ENCODE peak calls at places on chromosome 1, in five cellular contexts. One of them, this sample, is unnamed.
A peak's percentile ranks its signal among the peaks of the same experiment; 100 is the strongest.

GRCh38 chr1:115839706-115840095 is 1.2 kb downstream of the NHLH2 start:
- DNase-seq in PC-3: no peak
- DNase-seq in left ventricle myocardium inferior: no peak
- DNase-seq in heart right ventricle: no peak
- DNase-seq in right lobe of liver: no peak
- DNase-seq in this sample: no peak

GRCh38 chr1:32716312-32717126 is 13.9 kb upstream of the SYNC start:
- DNase-seq in PC-3: peak; percentile 98
- DNase-seq in left ventricle myocardium inferior: peak; percentile 46
- DNase-seq in heart right ventricle: no peak
- DNase-seq in right lobe of liver: peak; percentile 97
- DNase-seq in this sample: peak; percentile 96

GRCh38 chr1:164991763-164992162 is 364.8 kb downstream of the LMX1A start:
- DNase-seq in PC-3: no peak
- DNase-seq in left ventricle myocardium inferior: no peak
- DNase-seq in heart right ventricle: no peak
- DNase-seq in right lobe of liver: no peak
- DNase-seq in this sample: no peak

GRCh38 chr1:201468501-201468843 is 516 bp downstream of the PHLDA3 start:
- DNase-seq in PC-3: peak; percentile 67
- DNase-seq in left ventricle myocardium inferior: peak; percentile 36
- DNase-seq in heart right ventricle: no peak
- DNase-seq in right lobe of liver: peak; percentile 57
- DNase-seq in this sample: no peak

GRCh38 chr1:23114424-23115079 is 54.1 kb downstream of the LUZP1 start:
- DNase-seq in PC-3: no peak
- DNase-seq in left ventricle myocardium inferior: no peak
- DNase-seq in heart right ventricle: no peak
- DNase-seq in right lobe of liver: no peak
- DNase-seq in this sample: no peak

GRCh38 chr1:219143735-219144134 is 29.9 kb upstream of the LYPLAL1 start:
- DNase-seq in PC-3: peak; percentile 69
- DNase-seq in left ventricle myocardium inferior: no peak
- DNase-seq in heart right ventricle: no peak
- DNase-seq in right lobe of liver: no peak
- DNase-seq in this sample: no peak

GRCh38 chr1:183237046-183237445 is 51.0 kb downstream of the LAMC2 start:
- DNase-seq in PC-3: no peak
- DNase-seq in left ventricle myocardium inferior: no peak
- DNase-seq in heart right ventricle: no peak
- DNase-seq in right lobe of liver: no peak
- DNase-seq in this sample: no peak

GRCh38 chr1:183163311-183163710 is 22.8 kb upstream of the LAMC2 start:
- DNase-seq in PC-3: peak; percentile 96
- DNase-seq in left ventricle myocardium inferior: no peak
- DNase-seq in heart right ventricle: no peak
- DNase-seq in right lobe of liver: no peak
- DNase-seq in this sample: no peak

GRCh38 chr1:2049517-2050481 is at the start of gene PRKCZ:
- DNase-seq in PC-3: peak; percentile 99
- DNase-seq in left ventricle myocardium inferior: peak; percentile 84
- DNase-seq in heart right ventricle: peak; percentile 71
- DNase-seq in right lobe of liver: peak; percentile 96
- DNase-seq in this sample: peak; percentile 77

GRCh38 chr1:237012789-237013383 is 8.6 kb upstream of the MT1HL1 start:
- DNase-seq in PC-3: peak; percentile 25
- DNase-seq in left ventricle myocardium inferior: peak; percentile 81
- DNase-seq in heart right ventricle: peak; percentile 71
- DNase-seq in right lobe of liver: no peak
- DNase-seq in this sample: no peak

GRCh38 chr1:66446261-66447001 is 87.5 kb upstream of the SGIP1 start:
- DNase-seq in PC-3: peak; percentile 86
- DNase-seq in left ventricle myocardium inferior: no peak
- DNase-seq in heart right ventricle: peak; percentile 54
- DNase-seq in right lobe of liver: no peak
- DNase-seq in this sample: peak; percentile 68

GRCh38 chr1:156963621-156964020 is 43.2 kb downstream of the LRRC71 start:
- DNase-seq in PC-3: no peak
- DNase-seq in left ventricle myocardium inferior: peak; percentile 22
- DNase-seq in heart right ventricle: no peak
- DNase-seq in right lobe of liver: no peak
- DNase-seq in this sample: no peak

GRCh38 chr1:166682588-166682987 is 156.7 kb upstream of the POGK start:
- DNase-seq in PC-3: no peak
- DNase-seq in left ventricle myocardium inferior: no peak
- DNase-seq in heart right ventricle: no peak
- DNase-seq in right lobe of liver: no peak
- DNase-seq in this sample: no peak

GRCh38 chr1:160129046-160129445 is 13.5 kb downstream of the ATP1A2 start:
- DNase-seq in PC-3: peak; percentile 19
- DNase-seq in left ventricle myocardium inferior: no peak
- DNase-seq in heart right ventricle: no peak
- DNase-seq in right lobe of liver: no peak
- DNase-seq in this sample: no peak

GRCh38 chr1:6601865-6602668 is 602 bp downstream of the KLHL21 start:
- DNase-seq in PC-3: peak; percentile 57
- DNase-seq in left ventricle myocardium inferior: peak; percentile 51
- DNase-seq in heart right ventricle: peak; percentile 38
- DNase-seq in right lobe of liver: peak; percentile 76
- DNase-seq in this sample: no peak

GRCh38 chr1:41482001-41482765 is 2.3 kb downstream of the EDN2 start:
- DNase-seq in PC-3: peak; percentile 77
- DNase-seq in left ventricle myocardium inferior: no peak
- DNase-seq in heart right ventricle: no peak
- DNase-seq in right lobe of liver: peak; percentile 60
- DNase-seq in this sample: no peak

GRCh38 chr1:25631750-25632495 is 15.3 kb downstream of the MAN1C1 start:
- DNase-seq in PC-3: no peak
- DNase-seq in left ventricle myocardium inferior: no peak
- DNase-seq in heart right ventricle: no peak
- DNase-seq in right lobe of liver: no peak
- DNase-seq in this sample: no peak

GRCh38 chr1:77394166-77394565 is 112.3 kb downstream of the AK5 start:
- DNase-seq in PC-3: peak; percentile 85
- DNase-seq in left ventricle myocardium inferior: no peak
- DNase-seq in heart right ventricle: no peak
- DNase-seq in right lobe of liver: no peak
- DNase-seq in this sample: no peak

GRCh38 chr1:43015269-43015668 is 56.6 kb upstream of the SLC2A1 start:
- DNase-seq in PC-3: no peak
- DNase-seq in left ventricle myocardium inferior: no peak
- DNase-seq in heart right ventricle: no peak
- DNase-seq in right lobe of liver: no peak
- DNase-seq in this sample: no peak

GRCh38 chr1:246784621-246785535 is 60.7 kb downstream of the SCCPDH start:
- DNase-seq in PC-3: no peak
- DNase-seq in left ventricle myocardium inferior: no peak
- DNase-seq in heart right ventricle: no peak
- DNase-seq in right lobe of liver: no peak
- DNase-seq in this sample: no peak

GRCh38 chr1:208967334-208967733 is 616.2 kb upstream of the CAMK1G start:
- DNase-seq in PC-3: no peak
- DNase-seq in left ventricle myocardium inferior: no peak
- DNase-seq in heart right ventricle: no peak
- DNase-seq in right lobe of liver: no peak
- DNase-seq in this sample: no peak

DNA sequence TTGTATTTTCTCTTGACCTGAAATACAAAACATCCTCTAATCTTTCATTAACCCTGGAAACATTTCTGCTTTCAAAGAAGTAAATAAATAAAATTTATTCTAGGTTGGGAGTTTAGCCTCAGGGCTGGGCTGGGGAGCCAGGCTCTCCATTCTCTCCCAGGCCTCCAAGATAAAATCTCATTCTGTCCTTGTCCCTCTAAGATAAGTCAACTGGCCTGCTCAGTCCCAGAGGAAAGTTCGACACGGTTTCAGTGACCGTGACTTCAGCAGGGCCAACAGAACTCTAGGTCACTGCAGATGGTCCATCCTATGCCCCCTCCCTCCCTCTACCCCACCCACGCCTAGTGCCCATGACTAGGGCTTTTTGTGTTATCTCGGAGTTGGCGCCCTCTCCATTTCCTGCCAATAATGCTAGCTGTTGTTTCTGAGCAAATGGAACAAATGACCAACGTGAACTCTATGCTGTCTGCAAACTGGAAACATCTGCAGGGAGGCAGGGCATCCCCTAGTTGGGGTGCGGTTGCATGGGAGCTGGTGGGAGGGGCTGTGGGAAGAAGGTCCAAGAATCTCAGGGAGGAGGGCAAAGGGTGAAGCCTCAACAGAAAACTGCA is 10.1 kb upstream of the ADORA3 start:
- DNase-seq in PC-3: no peak
- DNase-seq in left ventricle myocardium inferior: peak; percentile 20
- DNase-seq in heart right ventricle: no peak
- DNase-seq in right lobe of liver: no peak
- DNase-seq in this sample: no peak
- H3K4me1 ChIP-seq in PC-3: no peaks in the 10 kb centered on the region
- H3K4me1 ChIP-seq in left ventricle myocardium inferior: peaks cover 95% of the 10 kb centered on the region
- H3K4me1 ChIP-seq in heart right ventricle: peaks cover 97% of the 10 kb centered on the region
- H3K4me1 ChIP-seq in right lobe of liver: peaks cover 18% of the 10 kb centered on the region
- H3K4me1 ChIP-seq in this sample: no peaks in the 10 kb centered on the region

GRCh38 chr1:14593279-14593678 is 5.2 kb upstream of the KAZN start:
- DNase-seq in PC-3: no peak
- DNase-seq in left ventricle myocardium inferior: no peak
- DNase-seq in heart right ventricle: no peak
- DNase-seq in right lobe of liver: no peak
- DNase-seq in this sample: no peak
- H3K4me1 ChIP-seq in PC-3: peaks cover 3% of the 10 kb centered on the region
- H3K4me1 ChIP-seq in left ventricle myocardium inferior: peaks cover 5% of the 10 kb centered on the region
- H3K4me1 ChIP-seq in heart right ventricle: peaks cover 4% of the 10 kb centered on the region
- H3K4me1 ChIP-seq in right lobe of liver: no peaks in the 10 kb centered on the region
- H3K4me1 ChIP-seq in this sample: peaks cover 11% of the 10 kb centered on the region

DNA sequence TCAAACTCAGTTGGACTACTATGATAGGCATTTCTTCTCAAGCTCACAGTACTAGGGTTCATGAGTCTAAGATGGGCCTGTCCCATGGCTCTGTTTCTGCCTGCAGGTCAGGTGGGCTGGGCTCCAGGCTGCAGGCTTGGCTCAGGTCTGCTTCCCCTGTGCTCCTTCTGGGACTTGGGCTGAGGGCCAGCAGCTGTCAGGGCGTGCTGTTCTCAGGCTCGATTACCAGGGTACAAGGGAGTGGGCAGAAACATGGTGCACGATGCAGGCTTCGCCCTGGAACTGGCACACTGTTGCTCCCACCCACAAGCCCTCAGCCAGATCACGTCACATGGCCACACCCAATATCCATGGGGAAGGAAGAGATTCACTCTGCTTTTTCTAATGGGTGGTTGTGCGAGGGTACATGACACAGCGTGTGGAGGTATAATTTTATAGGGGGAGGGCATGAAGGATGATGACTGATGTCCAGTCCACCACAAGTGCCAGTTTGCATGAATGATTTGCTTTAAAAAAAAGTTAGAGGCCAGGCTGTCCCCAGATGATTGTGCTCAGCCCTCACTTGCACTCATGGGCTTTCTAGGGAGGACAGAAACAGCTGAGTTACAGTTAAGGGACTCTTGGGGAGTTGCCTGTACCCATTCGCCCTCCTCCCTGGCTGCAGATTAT is 118.0 kb downstream of the ACTL8 start:
- DNase-seq in PC-3: peak; percentile 34
- DNase-seq in left ventricle myocardium inferior: peak; percentile 73
- DNase-seq in heart right ventricle: peak; percentile 39
- DNase-seq in right lobe of liver: no peak
- DNase-seq in this sample: no peak
- H3K4me1 ChIP-seq in PC-3: peaks cover 33% of the 10 kb centered on the region
- H3K4me1 ChIP-seq in left ventricle myocardium inferior: peaks cover 31% of the 10 kb centered on the region
- H3K4me1 ChIP-seq in heart right ventricle: peaks cover 16% of the 10 kb centered on the region
- H3K4me1 ChIP-seq in right lobe of liver: no peaks in the 10 kb centered on the region
- H3K4me1 ChIP-seq in this sample: peaks cover 2% of the 10 kb centered on the region

GRCh38 chr1:204479387-204480136 is 15.0 kb downstream of the PIK3C2B start:
- DNase-seq in PC-3: peak; percentile 75
- DNase-seq in left ventricle myocardium inferior: no peak
- DNase-seq in heart right ventricle: no peak
- DNase-seq in right lobe of liver: no peak
- DNase-seq in this sample: no peak

GRCh38 chr1:204478921-204479320 is 15.7 kb downstream of the PIK3C2B start:
- DNase-seq in PC-3: no peak
- DNase-seq in left ventricle myocardium inferior: no peak
- DNase-seq in heart right ventricle: no peak
- DNase-seq in right lobe of liver: no peak
- DNase-seq in this sample: no peak

GRCh38 chr1:204476563-204476962 is 18.0 kb downstream of the PIK3C2B start:
- DNase-seq in PC-3: no peak
- DNase-seq in left ventricle myocardium inferior: no peak
- DNase-seq in heart right ventricle: no peak
- DNase-seq in right lobe of liver: no peak
- DNase-seq in this sample: no peak

GRCh38 chr1:204477036-204477740 is 17.4 kb downstream of the PIK3C2B start:
- DNase-seq in PC-3: no peak
- DNase-seq in left ventricle myocardium inferior: no peak
- DNase-seq in heart right ventricle: no peak
- DNase-seq in right lobe of liver: peak; percentile 65
- DNase-seq in this sample: no peak

GRCh38 chr1:204478166-204478899 is 16.3 kb downstream of the PIK3C2B start:
- DNase-seq in PC-3: no peak
- DNase-seq in left ventricle myocardium inferior: no peak
- DNase-seq in heart right ventricle: no peak
- DNase-seq in right lobe of liver: no peak
- DNase-seq in this sample: no peak
- H3K4me1 ChIP-seq in PC-3: peaks cover 14% of the 10 kb centered on the region
- H3K4me1 ChIP-seq in left ventricle myocardium inferior: peaks cover 100% of the 10 kb centered on the region
- H3K4me1 ChIP-seq in heart right ventricle: peaks cover 100% of the 10 kb centered on the region
- H3K4me1 ChIP-seq in right lobe of liver: peaks cover 23% of the 10 kb centered on the region
- H3K4me1 ChIP-seq in this sample: peaks cover 24% of the 10 kb centered on the region

DNA sequence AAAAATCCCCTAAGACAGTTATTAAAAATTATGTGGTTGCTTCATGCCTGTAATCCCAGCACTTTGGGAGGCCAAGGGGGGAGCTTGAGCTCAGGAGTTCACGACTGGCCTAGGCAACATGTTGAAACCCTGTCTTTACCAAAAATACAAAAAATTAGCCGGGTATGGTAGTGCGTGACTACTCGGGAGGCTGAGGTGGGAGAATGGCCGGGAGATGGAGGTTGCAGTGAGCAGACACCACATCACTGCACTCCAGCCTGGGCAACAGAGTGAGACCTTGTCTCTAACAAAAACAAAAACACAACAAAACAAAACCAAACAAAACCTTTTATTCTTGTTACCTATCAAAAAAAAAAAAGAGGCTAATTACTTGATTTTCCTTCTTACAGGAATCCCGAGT is 2.1 kb downstream of the ELK4 start:
- DNase-seq in PC-3: no peak
- DNase-seq in left ventricle myocardium inferior: no peak
- DNase-seq in heart right ventricle: no peak
- DNase-seq in right lobe of liver: no peak
- DNase-seq in this sample: no peak
- H3K4me1 ChIP-seq in PC-3: peaks cover 24% of the 10 kb centered on the region
- H3K4me1 ChIP-seq in left ventricle myocardium inferior: peaks cover 57% of the 10 kb centered on the region
- H3K4me1 ChIP-seq in heart right ventricle: peaks cover 55% of the 10 kb centered on the region
- H3K4me1 ChIP-seq in right lobe of liver: peaks cover 27% of the 10 kb centered on the region
- H3K4me1 ChIP-seq in this sample: peaks cover 3% of the 10 kb centered on the region

GRCh38 chr1:225653463-225654276 is 747 bp upstream of the ENAH start:
- DNase-seq in PC-3: peak; percentile 67
- DNase-seq in left ventricle myocardium inferior: peak; percentile 66
- DNase-seq in heart right ventricle: peak; percentile 73
- DNase-seq in right lobe of liver: peak; percentile 72
- DNase-seq in this sample: peak; percentile 39
- H3K4me1 ChIP-seq in PC-3: peaks cover 55% of the 10 kb centered on the region
- H3K4me1 ChIP-seq in left ventricle myocardium inferior: peaks cover 56% of the 10 kb centered on the region
- H3K4me1 ChIP-seq in heart right ventricle: peaks cover 38% of the 10 kb centered on the region
- H3K4me1 ChIP-seq in right lobe of liver: no peaks in the 10 kb centered on the region
- H3K4me1 ChIP-seq in this sample: peaks cover 3% of the 10 kb centered on the region